ENCODE peak calls at places on chromosome 7, in nine cellular contexts. W, U, Z, B, E, I, T, P and N are unnamed samples.

GRCh38 chr7:156019776-156020565 is 207.7 kb upstream of the SHH start:
- DNase-seq in U (no peak), P (no peak), W (no peak), B (no peak), E (no peak), I (no peak), Z (no peak), T (no peak), N (no peak)

GRCh38 chr7:8068892-8069686 is 100.5 kb downstream of the GLCCI1 start:
- DNase-seq in W (no peak), Z (no peak), P (no peak), E (no peak), B (no peak), I (no peak), T (no peak), U (peak; percentile 52), N (no peak)

GRCh38 chr7:69695998-69696657 is 97.9 kb downstream of the AUTS2 start:
- DNase-seq in B (no peak), W (no peak), Z (no peak), E (no peak), P (no peak), T (no peak), I (no peak), U (no peak), N (no peak)

GRCh38 chr7:104643587-104644217 is 315.3 kb downstream of the LHFPL3 start:
- DNase-seq in B (no peak), Z (peak; percentile 34), E (no peak), W (no peak), T (peak; percentile 34), P (no peak), U (no peak), I (peak; percentile 9), N (no peak)

GRCh38 chr7:32462966-32463365 is 27.2 kb downstream of the LSM5 start:
- DNase-seq in I (no peak), U (no peak), P (no peak), E (no peak), Z (no peak), W (no peak), T (no peak), B (no peak), N (no peak)

GRCh38 chr7:152095771-152096170 is 70.3 kb downstream of the GALNT11 start:
- DNase-seq in P (no peak), W (no peak), U (no peak), I (no peak), Z (no peak), T (no peak), B (no peak), E (no peak), N (no peak)

GRCh38 chr7:135879238-135879637 is 97.9 kb downstream of the MTPN start:
- DNase-seq in I (peak; percentile 13), W (no peak), B (no peak), U (no peak), T (no peak), Z (no peak), P (no peak), E (no peak), N (no peak)

GRCh38 chr7:116777613-116778380 is 84.6 kb upstream of the CAPZA2 start:
- DNase-seq in W (no peak), B (no peak), T (no peak), Z (no peak), U (no peak), I (no peak), E (no peak), P (no peak), N (no peak)

GRCh38 chr7:51629206-51629605 is 312.6 kb upstream of the COBL start:
- DNase-seq in E (no peak), P (no peak), W (no peak), B (no peak), U (no peak), T (no peak), I (no peak), Z (no peak), N (no peak)

GRCh38 chr7:145893925-145894535 is 222.6 kb upstream of the CNTNAP2 start:
- DNase-seq in B (no peak), Z (no peak), W (no peak), E (no peak), U (no peak), I (no peak), P (no peak), T (peak; percentile 87), N (no peak)

GRCh38 chr7:100830396-100830795 is 3.1 kb upstream of the EPHB4 start:
- DNase-seq in P (no peak), Z (no peak), T (no peak), U (no peak), E (no peak), B (no peak), I (no peak), W (no peak), N (no peak)

GRCh38 chr7:20329389-20330175 is 1.1 kb upstream of the ITGB8 start:
- DNase-seq in P (peak; percentile 74), E (peak; percentile 78), U (peak; percentile 71), T (peak; percentile 80), I (peak; percentile 82), W (peak; percentile 63), B (peak; percentile 79), Z (peak; percentile 88), N (peak; percentile 67)

DNA sequence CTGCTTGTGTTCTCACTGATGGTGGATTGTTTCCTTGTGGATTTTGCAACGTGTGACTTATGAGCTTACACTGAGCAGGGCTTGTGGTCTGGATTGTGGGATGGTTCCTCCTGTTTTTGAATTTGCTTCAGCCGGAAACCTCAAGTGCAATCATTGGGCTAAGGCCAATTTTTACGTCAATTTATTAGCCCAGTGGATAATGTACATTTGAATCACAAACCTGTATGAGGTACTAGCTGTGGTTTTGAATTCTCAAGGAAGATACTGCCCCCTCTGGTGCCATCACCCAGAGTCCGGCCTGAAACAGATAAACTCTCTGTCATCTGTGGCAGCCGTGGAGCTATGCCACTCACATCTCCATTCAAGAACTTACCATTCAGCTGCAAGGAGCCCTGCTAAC is 7.3 kb upstream of the ZNF777 start:
- DNase-seq in E (no peak), P (no peak), T (no peak), Z (no peak), B (no peak), I (no peak), U (no peak), W (no peak), N (no peak)
- TF ChIP-seq CTCF in E (no peak), P (no peak), T (no peak), Z (no peak), B (no peak), I (no peak), U (no peak), W (no peak), N (no peak)

DNA sequence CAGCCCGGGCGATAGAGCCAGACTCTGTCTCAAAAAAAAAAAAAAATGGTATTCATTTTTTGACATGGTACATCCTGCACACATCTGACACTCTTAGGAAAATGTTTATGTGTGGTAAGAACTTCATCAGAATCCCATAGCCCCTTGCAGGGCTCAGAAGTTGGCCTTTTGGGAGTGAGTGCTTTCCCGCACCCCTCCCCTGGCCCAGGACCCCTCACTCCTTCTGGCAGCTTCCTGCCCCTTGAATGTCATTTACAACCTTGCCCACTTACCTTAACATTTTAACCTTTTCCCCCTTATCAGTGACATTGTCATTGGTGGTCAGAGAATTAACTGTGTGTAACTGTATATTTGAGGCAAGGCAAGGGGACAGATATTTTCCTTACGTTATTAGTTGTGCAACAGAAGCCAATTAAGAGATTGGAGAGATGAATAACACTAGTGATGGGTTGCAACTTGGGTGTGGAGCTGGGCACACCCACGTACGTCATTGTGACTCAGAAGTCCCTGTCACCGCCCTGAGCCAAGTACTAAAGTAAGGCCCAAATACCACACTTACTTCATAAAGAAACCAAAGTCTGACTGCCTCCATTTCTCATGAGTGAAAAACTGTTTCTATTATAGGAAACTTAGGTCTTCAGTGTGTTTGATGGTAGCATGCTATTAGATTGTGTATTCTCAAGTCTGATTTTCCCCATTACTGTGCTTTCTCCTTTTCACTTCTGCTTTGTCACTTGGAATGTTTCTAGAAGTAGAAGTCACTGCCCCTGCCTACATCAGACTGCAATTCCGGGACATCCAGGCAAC is 31.6 kb downstream of the OGDH start:
- DNase-seq in W (peak; percentile 82), I (peak; percentile 88), P (no peak), Z (no peak), E (no peak), U (no peak), T (peak; percentile 70), B (no peak), N (peak; percentile 35)
- H3K4me1 ChIP-seq in W (peaks cover 43% of the 10 kb centered on the region), I (peaks cover 51% of the 10 kb centered on the region), P (peaks cover 58% of the 10 kb centered on the region), Z (peaks cover 43% of the 10 kb centered on the region), E (peaks cover 6% of the 10 kb centered on the region), U (peaks cover 85% of the 10 kb centered on the region), T (peaks cover 55% of the 10 kb centered on the region), B (peaks cover 67% of the 10 kb centered on the region), N (no peaks in the 10 kb centered on the region)

GRCh38 chr7:142385528-142386340 is 127.9 kb upstream of the PRSS58 start:
- DNase-seq in W (peak; percentile 16), T (peak; percentile 79), U (no peak), E (no peak), Z (peak; percentile 53), B (peak; percentile 39), I (peak; percentile 70), P (peak; percentile 40), N (no peak)
- TF ChIP-seq CTCF in W (peak; percentile 48), T (peak; percentile 87), U (peak; percentile 39), E (peak; percentile 35), Z (peak; percentile 25), B (peak; percentile 57), I (peak; percentile 53), P (peak; percentile 26), N (no peak)

DNA sequence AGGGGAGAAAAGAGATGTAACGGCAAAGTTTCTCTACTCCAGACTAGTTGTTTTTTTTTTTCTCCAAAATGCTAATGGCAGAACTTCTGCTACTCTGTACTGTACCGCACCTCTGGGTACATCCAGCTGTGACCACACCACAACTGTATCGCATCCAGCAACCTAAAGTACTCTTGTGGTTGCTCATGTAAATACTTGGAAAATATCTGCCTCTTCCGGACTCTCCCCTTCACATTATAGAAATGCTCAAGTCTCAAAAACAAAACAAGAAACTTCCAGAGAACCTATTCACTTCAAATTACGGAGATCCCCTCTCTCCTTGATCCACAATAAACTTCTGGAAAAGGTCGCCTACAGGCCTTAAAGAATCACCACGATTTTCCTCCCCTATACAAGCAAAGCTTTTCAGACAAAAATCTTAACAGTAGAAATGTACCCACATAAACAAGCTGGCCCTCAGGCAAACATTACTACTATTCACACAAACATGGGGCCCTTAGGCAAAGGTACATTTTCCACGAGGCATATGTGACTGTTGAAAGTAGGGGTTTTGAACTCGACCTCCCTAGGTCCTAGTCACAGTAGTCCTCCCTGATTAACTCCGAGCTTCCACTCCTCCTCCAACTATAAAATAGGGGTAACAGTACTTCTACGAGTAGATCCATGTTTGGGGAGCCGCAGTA is 222.9 kb upstream of the MKLN1 start:
- DNase-seq in U (no peak), P (no peak), Z (no peak), I (no peak), B (no peak), W (no peak), T (no peak), E (no peak), N (no peak)
- H3K4me1 ChIP-seq in U (peaks cover 64% of the 10 kb centered on the region), P (peaks cover 20% of the 10 kb centered on the region), Z (peaks cover 48% of the 10 kb centered on the region), I (peaks cover 43% of the 10 kb centered on the region), B (peaks cover 47% of the 10 kb centered on the region), W (peaks cover 65% of the 10 kb centered on the region), T (peaks cover 28% of the 10 kb centered on the region), E (no peaks in the 10 kb centered on the region), N (peaks cover 6% of the 10 kb centered on the region)